ENCODE peak calls at places on chromosomes 13 and 19, in ten cellular contexts. Q is stomach, J is aorta, T is A549, R is brain microvascular endothelial cell, V is left ventricle myocardium inferior, P is lower lobe of right lung, A is transverse colon, C is heart left ventricle, W is neural progenitor cell. Y is an unnamed sample.

GRCh38 chr13:106103779-106104178 is 431.7 kb downstream of the EFNB2 start:
- DNase-seq in Q (no peak), J (no peak), T (peak), R (peak), V (no peak), P (no peak), A (no peak), C (no peak), W (no peak), Y (no peak)

GRCh38 chr19:34278783-34279182 is 24.4 kb downstream of the GARRE1 start:
- DNase-seq in Q (no peak), J (no peak), T (no peak), R (no peak), V (no peak), P (no peak), A (no peak), C (no peak), W (no peak), Y (no peak)

GRCh38 chr19:47227347-47228167 is 3.4 kb downstream of the BBC3 start:
- DNase-seq in Q (peak), J (peak), T (peak), R (peak), V (peak), P (peak), A (peak), C (peak), W (peak), Y (peak)

GRCh38 chr13:79534596-79534995 is 53.6 kb downstream of the NDFIP2 start:
- DNase-seq in Q (no peak), J (no peak), T (no peak), R (no peak), V (no peak), P (no peak), A (no peak), C (no peak), W (no peak), Y (no peak)

GRCh38 chr19:55901369-55902079 is 30.6 kb downstream of the NLRP13 start:
- DNase-seq in Q (no peak), J (no peak), T (no peak), R (no peak), V (no peak), P (no peak), A (no peak), C (no peak), W (no peak), Y (no peak)

GRCh38 chr19:44850641-44851109 is 4.6 kb downstream of the NECTIN2 start:
- DNase-seq in Q (peak), J (no peak), T (no peak), R (no peak), V (peak), P (no peak), A (no peak), C (no peak), W (no peak), Y (no peak)

GRCh38 chr19:14786421-14786851 is 8.1 kb upstream of the ADGRE2 start:
- DNase-seq in Q (no peak), J (no peak), T (no peak), R (no peak), V (no peak), P (peak), A (no peak), C (no peak), W (peak), Y (no peak)

GRCh38 chr19:32343550-32344262 is 1.7 kb upstream of the ZNF507 start:
- DNase-seq in Q (no peak), J (no peak), T (peak), R (no peak), V (no peak), P (no peak), A (no peak), C (no peak), W (no peak), Y (no peak)

GRCh38 chr13:40060318-40061007 is 405.0 kb downstream of the COG6 start:
- DNase-seq in Q (peak), J (peak), T (no peak), R (peak), V (peak), P (no peak), A (no peak), C (no peak), W (no peak), Y (no peak)

GRCh38 chr13:44244288-44244687 is 129.3 kb upstream of the SERP2 start:
- DNase-seq in Q (no peak), J (no peak), T (no peak), R (peak), V (no peak), P (no peak), A (no peak), C (no peak), W (no peak), Y (no peak)

GRCh38 chr13:41523396-41523795 is 66.0 kb downstream of the RGCC start:
- DNase-seq in Q (no peak), J (no peak), T (no peak), R (no peak), V (no peak), P (no peak), A (no peak), C (no peak), W (no peak), Y (no peak)

GRCh38 chr19:28294395-28294794 is 918.6 kb downstream of the UQCRFS1 start:
- DNase-seq in Q (no peak), J (no peak), T (no peak), R (peak), V (no peak), P (no peak), A (peak), C (no peak), W (no peak), Y (no peak)

GRCh38 chr19:20078696-20079095 is 896 bp downstream of the ZNF90 start:
- DNase-seq in Q (no peak), J (peak), T (no peak), R (peak), V (peak), P (peak), A (peak), C (peak), W (peak), Y (no peak)

GRCh38 chr13:81872581-81872980 is 1531.7 kb upstream of the SPRY2 start:
- DNase-seq in Q (no peak), J (no peak), T (peak), R (no peak), V (no peak), P (no peak), A (no peak), C (no peak), W (peak), Y (no peak)

GRCh38 chr13:76533251-76533650 is 353.0 kb downstream of the KCTD12 start:
- DNase-seq in Q (no peak), J (no peak), T (no peak), R (no peak), V (no peak), P (no peak), A (no peak), C (no peak), W (no peak), Y (no peak)

GRCh38 chr13:52659340-52659739 is 6.7 kb downstream of the SUGT1 start:
- DNase-seq in Q (no peak), J (no peak), T (no peak), R (no peak), V (no peak), P (no peak), A (no peak), C (no peak), W (no peak), Y (no peak)

GRCh38 chr13:36919206-36919832 is 719 bp downstream of the SMAD9 start:
- DNase-seq in Q (peak), J (peak), T (no peak), R (no peak), V (peak), P (peak), A (peak), C (peak), W (peak), Y (no peak)

GRCh38 chr19:40236026-40236355 is 9.5 kb upstream of the CCNP start:
- DNase-seq in Q (no peak), J (no peak), T (no peak), R (no peak), V (no peak), P (no peak), A (no peak), C (no peak), W (no peak), Y (no peak)

GRCh38 chr13:48954086-48954485 is 21.6 kb upstream of the FNDC3A start:
- DNase-seq in Q (no peak), J (no peak), T (no peak), R (peak), V (no peak), P (no peak), A (no peak), C (no peak), W (no peak), Y (no peak)

GRCh38 chr13:20495087-20496023 is 30.3 kb downstream of the CRYL1 start:
- DNase-seq in Q (peak), J (no peak), T (peak), R (peak), V (no peak), P (no peak), A (peak), C (peak), W (peak), Y (peak)

GRCh38 chr13:52348081-52348480 is 57.9 kb downstream of the THSD1 start:
- DNase-seq in Q (no peak), J (no peak), T (peak), R (peak), V (no peak), P (no peak), A (no peak), C (no peak), W (no peak), Y (no peak)

GRCh38 chr13:38417727-38418126 is 68.1 kb downstream of the UFM1 start:
- DNase-seq in Q (no peak), J (no peak), T (peak), R (peak), V (no peak), P (no peak), A (no peak), C (no peak), W (peak), Y (no peak)

GRCh38 chr13:30690282-30691188 is 44.8 kb upstream of the ALOX5AP start:
- DNase-seq in Q (peak), J (peak), T (peak), R (peak), V (peak), P (peak), A (peak), C (peak), W (no peak), Y (peak)

GRCh38 chr19:16429066-16429758 is 42.6 kb downstream of the EPS15L1 start:
- DNase-seq in Q (peak), J (no peak), T (no peak), R (no peak), V (peak), P (peak), A (no peak), C (peak), W (no peak), Y (no peak)

GRCh38 chr13:99687728-99688397 is 186.6 kb downstream of the TM9SF2 start:
- DNase-seq in Q (no peak), J (no peak), T (no peak), R (peak), V (no peak), P (no peak), A (no peak), C (no peak), W (peak), Y (no peak)

GRCh38 chr13:52707375-52707774 is 32.2 kb downstream of the CNMD start:
- DNase-seq in Q (no peak), J (no peak), T (no peak), R (no peak), V (no peak), P (no peak), A (no peak), C (no peak), W (no peak), Y (no peak)

GRCh38 chr19:45592366-45592765 is 7.8 kb upstream of the OPA3 start:
- DNase-seq in Q (no peak), J (no peak), T (no peak), R (no peak), V (no peak), P (no peak), A (no peak), C (no peak), W (no peak), Y (no peak)

GRCh38 chr19:12784871-12785430 is 6.3 kb upstream of the JUNB start:
- DNase-seq in Q (no peak), J (no peak), T (peak), R (no peak), V (no peak), P (no peak), A (no peak), C (no peak), W (no peak), Y (peak)

GRCh38 chr19:10706990-10707389 is 5.8 kb downstream of the QTRT1 start:
- DNase-seq in Q (no peak), J (no peak), T (no peak), R (no peak), V (no peak), P (no peak), A (no peak), C (no peak), W (no peak), Y (no peak)

GRCh38 chr13:73754727-73755292 is 379.4 kb downstream of the KLF12 start:
- DNase-seq in Q (no peak), J (no peak), T (peak), R (peak), V (no peak), P (no peak), A (no peak), C (peak), W (peak), Y (no peak)

GRCh38 chr13:99967884-99968520 is 3.6 kb downstream of the ZIC5 start:
- DNase-seq in Q (no peak), J (no peak), T (peak), R (no peak), V (no peak), P (no peak), A (no peak), C (no peak), W (peak), Y (no peak)

GRCh38 chr19:31223805-31224534 is 125.3 kb downstream of the TSHZ3 start:
- DNase-seq in Q (no peak), J (no peak), T (no peak), R (peak), V (no peak), P (no peak), A (no peak), C (peak), W (no peak), Y (no peak)

GRCh38 chr13:112777637-112778406 is 88.0 kb downstream of the ATP11A start:
- DNase-seq in Q (peak), J (peak), T (no peak), R (no peak), V (no peak), P (peak), A (no peak), C (no peak), W (no peak), Y (no peak)

GRCh38 chr13:52991344-52992020 is 37.1 kb upstream of the OLFM4 start:
- DNase-seq in Q (no peak), J (no peak), T (no peak), R (no peak), V (no peak), P (no peak), A (no peak), C (no peak), W (no peak), Y (no peak)

GRCh38 chr13:113359556-113359955 is 4.4 kb downstream of the GRTP1 start:
- DNase-seq in Q (no peak), J (no peak), T (no peak), R (no peak), V (no peak), P (peak), A (no peak), C (no peak), W (no peak), Y (no peak)

GRCh38 chr19:35265126-35265995 is 3.4 kb upstream of the USF2 start:
- DNase-seq in Q (peak), J (peak), T (no peak), R (no peak), V (no peak), P (peak), A (peak), C (no peak), W (no peak), Y (no peak)

GRCh38 chr13:113040597-113041292 is 64.8 kb upstream of the F7 start:
- DNase-seq in Q (no peak), J (no peak), T (no peak), R (no peak), V (no peak), P (no peak), A (no peak), C (no peak), W (no peak), Y (no peak)

GRCh38 chr19:7680606-7681335 is at the start of gene TRAPPC5:
- DNase-seq in Q (peak), J (peak), T (peak), R (peak), V (peak), P (peak), A (peak), C (peak), W (peak), Y (peak)

GRCh38 chr19:7679771-7680605 is 645 bp upstream of the TRAPPC5 start:
- DNase-seq in Q (no peak), J (no peak), T (no peak), R (no peak), V (no peak), P (no peak), A (no peak), C (no peak), W (no peak), Y (no peak)

GRCh38 chr19:7681336-7682174 is 922 bp downstream of the TRAPPC5 start:
- DNase-seq in Q (peak), J (peak), T (peak), R (peak), V (peak), P (peak), A (peak), C (peak), W (peak), Y (peak)

GRCh38 chr19:7679017-7679720 is 1.5 kb upstream of the TRAPPC5 start:
- DNase-seq in Q (no peak), J (no peak), T (peak), R (no peak), V (no peak), P (peak), A (peak), C (no peak), W (no peak), Y (peak)

GRCh38 chr19:7682175-7682855 is 1.7 kb downstream of the TRAPPC5 start:
- DNase-seq in Q (no peak), J (no peak), T (no peak), R (no peak), V (no peak), P (no peak), A (no peak), C (no peak), W (no peak), Y (no peak)
- H3K27ac ChIP-seq in Q (no peak), J (no peak), T (peak), R (no peak), V (peak), P (peak), A (no peak), C (peak), W (no peak), Y (no peak)

GRCh38 chr19:50496189-50497029 is 14.6 kb downstream of the JOSD2 start:
- DNase-seq in Q (no peak), J (peak), T (peak), R (no peak), V (peak), P (peak), A (no peak), C (peak), W (peak), Y (peak)
- H3K27ac ChIP-seq in Q (no peak), J (no peak), T (no peak), R (no peak), V (peak), P (no peak), A (no peak), C (peak), W (no peak), Y (no peak)

GRCh38 chr13:23639672-23640275 is 69.6 kb downstream of the TNFRSF19 start:
- DNase-seq in Q (no peak), J (no peak), T (no peak), R (no peak), V (no peak), P (no peak), A (no peak), C (no peak), W (no peak), Y (no peak)
- H3K27ac ChIP-seq in Q (no peak), J (no peak), T (no peak), R (no peak), V (no peak), P (no peak), A (no peak), C (no peak), W (no peak), Y (no peak)

GRCh38 chr19:29672933-29673336 is 7.7 kb downstream of the PLEKHF1 start:
- DNase-seq in Q (peak), J (no peak), T (no peak), R (no peak), V (no peak), P (no peak), A (peak), C (no peak), W (no peak), Y (peak)
- H3K27ac ChIP-seq in Q (no peak), J (no peak), T (no peak), R (no peak), V (peak), P (peak), A (peak), C (peak), W (no peak), Y (peak)

GRCh38 chr19:1847348-1847683 is 967 bp downstream of the REXO1 start:
- DNase-seq in Q (no peak), J (no peak), T (no peak), R (peak), V (no peak), P (no peak), A (no peak), C (no peak), W (no peak), Y (no peak)

GRCh38 chr19:1844536-1845515 is 3.5 kb downstream of the REXO1 start:
- DNase-seq in Q (no peak), J (no peak), T (no peak), R (no peak), V (no peak), P (no peak), A (no peak), C (no peak), W (no peak), Y (no peak)

GRCh38 chr19:1847684-1848398 is 442 bp downstream of the REXO1 start:
- DNase-seq in Q (no peak), J (peak), T (no peak), R (peak), V (no peak), P (no peak), A (peak), C (peak), W (peak), Y (no peak)

GRCh38 chr19:1845642-1846041 is 2.6 kb downstream of the REXO1 start:
- DNase-seq in Q (no peak), J (no peak), T (no peak), R (no peak), V (no peak), P (no peak), A (no peak), C (no peak), W (no peak), Y (no peak)

GRCh38 chr19:1846517-1847205 is 1.6 kb downstream of the REXO1 start:
- DNase-seq in Q (no peak), J (no peak), T (no peak), R (no peak), V (no peak), P (no peak), A (no peak), C (no peak), W (no peak), Y (no peak)
- H3K27ac ChIP-seq in Q (no peak), J (no peak), T (no peak), R (peak), V (peak), P (peak), A (no peak), C (no peak), W (no peak), Y (peak)